ENCODE peak calls at places on chromosomes 7 and 10, in five cellular contexts. One of them, this sample, is unnamed. For H3K4me1, the result is how much of the 10 kb centered on the place peaks cover.

GRCh38 chr10:122647383-122647968 is 52.2 kb downstream of the C10orf120 start:
- DNase-seq in endodermal cell: peak
- DNase-seq in lower lobe of right lung: no peak
- DNase-seq in A549: no peak
- DNase-seq in heart right ventricle: no peak
- DNase-seq in this sample: no peak

GRCh38 chr10:71323407-71323806 is 4.3 kb downstream of the SLC29A3 start:
- DNase-seq in heart right ventricle: no peak
- DNase-seq in A549: peak
- DNase-seq in endodermal cell: no peak
- DNase-seq in lower lobe of right lung: no peak
- DNase-seq in this sample: peak

GRCh38 chr10:128574616-128575210 is 448.5 kb upstream of the MKI67 start:
- DNase-seq in lower lobe of right lung: no peak
- DNase-seq in A549: no peak
- DNase-seq in heart right ventricle: no peak
- DNase-seq in endodermal cell: no peak
- DNase-seq in this sample: no peak

GRCh38 chr10:112332022-112332421 is 41.9 kb upstream of the ACSL5 start:
- DNase-seq in heart right ventricle: no peak
- DNase-seq in A549: no peak
- DNase-seq in endodermal cell: no peak
- DNase-seq in lower lobe of right lung: no peak
- DNase-seq in this sample: no peak

GRCh38 chr10:103598654-103599115 is 105.2 kb downstream of the NEURL1 start:
- DNase-seq in lower lobe of right lung: no peak
- DNase-seq in A549: peak
- DNase-seq in heart right ventricle: no peak
- DNase-seq in endodermal cell: peak
- DNase-seq in this sample: no peak

GRCh38 chr10:70391654-70392053 is 9.2 kb upstream of the LRRC20 start:
- DNase-seq in lower lobe of right lung: no peak
- DNase-seq in A549: no peak
- DNase-seq in endodermal cell: no peak
- DNase-seq in heart right ventricle: no peak
- DNase-seq in this sample: no peak

GRCh38 chr7:29332875-29333482 is 138.4 kb downstream of the CHN2 start:
- DNase-seq in lower lobe of right lung: no peak
- DNase-seq in A549: no peak
- DNase-seq in heart right ventricle: no peak
- DNase-seq in endodermal cell: no peak
- DNase-seq in this sample: no peak

GRCh38 chr10:34254596-34254995 is 560.5 kb downstream of the PARD3 start:
- DNase-seq in endodermal cell: no peak
- DNase-seq in A549: peak
- DNase-seq in lower lobe of right lung: no peak
- DNase-seq in heart right ventricle: no peak
- DNase-seq in this sample: no peak

GRCh38 chr7:29193316-29194205 is 1.0 kb upstream of the CHN2 start:
- DNase-seq in heart right ventricle: no peak
- DNase-seq in lower lobe of right lung: no peak
- DNase-seq in endodermal cell: peak
- DNase-seq in A549: no peak
- DNase-seq in this sample: no peak

GRCh38 chr10:104274762-104275721 is 6.1 kb downstream of the GSTO2 start:
- DNase-seq in endodermal cell: peak
- DNase-seq in A549: peak
- DNase-seq in lower lobe of right lung: peak
- DNase-seq in heart right ventricle: peak
- DNase-seq in this sample: peak

GRCh38 chr7:45435846-45436245 is 138.3 kb upstream of the ADCY1 start:
- DNase-seq in endodermal cell: no peak
- DNase-seq in heart right ventricle: no peak
- DNase-seq in A549: peak
- DNase-seq in lower lobe of right lung: no peak
- DNase-seq in this sample: no peak

GRCh38 chr10:125037145-125037544 is 95.2 kb downstream of the ZRANB1 start:
- DNase-seq in heart right ventricle: no peak
- DNase-seq in lower lobe of right lung: peak
- DNase-seq in endodermal cell: peak
- DNase-seq in A549: peak
- DNase-seq in this sample: no peak

GRCh38 chr10:113959383-113959760 is 84.3 kb upstream of the ADRB1 start:
- DNase-seq in endodermal cell: no peak
- DNase-seq in heart right ventricle: no peak
- DNase-seq in lower lobe of right lung: no peak
- DNase-seq in A549: no peak
- DNase-seq in this sample: no peak

GRCh38 chr10:29681700-29682444 is 47.1 kb upstream of the SVIL start:
- DNase-seq in lower lobe of right lung: peak
- DNase-seq in heart right ventricle: no peak
- DNase-seq in A549: no peak
- DNase-seq in endodermal cell: no peak
- DNase-seq in this sample: peak

GRCh38 chr10:49620286-49620810 is 6.5 kb downstream of the CHAT start:
- DNase-seq in A549: no peak
- DNase-seq in heart right ventricle: no peak
- DNase-seq in endodermal cell: peak
- DNase-seq in lower lobe of right lung: no peak
- DNase-seq in this sample: no peak

GRCh38 chr10:106819490-106819889 is 345.0 kb downstream of the SORCS1 start:
- DNase-seq in endodermal cell: no peak
- DNase-seq in heart right ventricle: no peak
- DNase-seq in lower lobe of right lung: no peak
- DNase-seq in A549: no peak
- DNase-seq in this sample: no peak

GRCh38 chr10:52284416-52285013 is 29.6 kb upstream of the DKK1 start:
- DNase-seq in lower lobe of right lung: no peak
- DNase-seq in endodermal cell: no peak
- DNase-seq in A549: no peak
- DNase-seq in heart right ventricle: no peak
- DNase-seq in this sample: no peak

GRCh38 chr7:44257618-44258422 is 57.0 kb downstream of the YKT6 start:
- DNase-seq in lower lobe of right lung: peak
- DNase-seq in endodermal cell: no peak
- DNase-seq in A549: no peak
- DNase-seq in heart right ventricle: peak
- DNase-seq in this sample: peak

GRCh38 chr10:89838002-89838615 is 136.7 kb downstream of the KIF20B start:
- DNase-seq in heart right ventricle: no peak
- DNase-seq in lower lobe of right lung: no peak
- DNase-seq in A549: no peak
- DNase-seq in endodermal cell: no peak
- DNase-seq in this sample: no peak

GRCh38 chr10:3931224-3931623 is 146.2 kb upstream of the KLF6 start:
- DNase-seq in heart right ventricle: no peak
- DNase-seq in A549: no peak
- DNase-seq in endodermal cell: no peak
- DNase-seq in lower lobe of right lung: no peak
- DNase-seq in this sample: no peak

GRCh38 chr7:27097686-27098492 is 2.1 kb upstream of the HOXA1 start:
- DNase-seq in endodermal cell: peak
- DNase-seq in A549: no peak
- DNase-seq in heart right ventricle: no peak
- DNase-seq in lower lobe of right lung: no peak
- DNase-seq in this sample: no peak

GRCh38 chr10:62080905-62081304 is 179.4 kb downstream of the ARID5B start:
- DNase-seq in endodermal cell: no peak
- DNase-seq in lower lobe of right lung: no peak
- DNase-seq in heart right ventricle: no peak
- DNase-seq in A549: no peak
- DNase-seq in this sample: no peak

GRCh38 chr7:106166651-106167342 is 54.7 kb upstream of the SYPL1 start:
- DNase-seq in heart right ventricle: no peak
- DNase-seq in endodermal cell: peak
- DNase-seq in A549: peak
- DNase-seq in lower lobe of right lung: no peak
- DNase-seq in this sample: peak

GRCh38 chr7:44291066-44291732 is 34.2 kb downstream of the CAMK2B start:
- DNase-seq in lower lobe of right lung: peak
- DNase-seq in heart right ventricle: peak
- DNase-seq in endodermal cell: peak
- DNase-seq in A549: no peak
- DNase-seq in this sample: no peak

GRCh38 chr10:43212043-43212721 is 54.7 kb downstream of the RASGEF1A start:
- DNase-seq in A549: no peak
- DNase-seq in endodermal cell: no peak
- DNase-seq in lower lobe of right lung: peak
- DNase-seq in heart right ventricle: no peak
- DNase-seq in this sample: no peak

GRCh38 chr7:115533785-115534184 is 496.8 kb downstream of the TFEC start:
- DNase-seq in lower lobe of right lung: no peak
- DNase-seq in heart right ventricle: no peak
- DNase-seq in endodermal cell: no peak
- DNase-seq in A549: no peak
- DNase-seq in this sample: no peak

GRCh38 chr7:158111906-158112570 is 475.6 kb downstream of the PTPRN2 start:
- DNase-seq in heart right ventricle: no peak
- DNase-seq in endodermal cell: peak
- DNase-seq in A549: no peak
- DNase-seq in lower lobe of right lung: no peak
- DNase-seq in this sample: no peak

GRCh38 chr7:138974675-138975237 is 6.4 kb downstream of the KIAA1549 start:
- DNase-seq in A549: no peak
- DNase-seq in endodermal cell: peak
- DNase-seq in heart right ventricle: no peak
- DNase-seq in lower lobe of right lung: no peak
- DNase-seq in this sample: no peak

GRCh38 chr7:17903337-17903736 is 37.0 kb downstream of the SNX13 start:
- DNase-seq in heart right ventricle: no peak
- DNase-seq in A549: no peak
- DNase-seq in endodermal cell: no peak
- DNase-seq in lower lobe of right lung: no peak
- DNase-seq in this sample: no peak
- H3K4me1 ChIP-seq in heart right ventricle: under half
- H3K4me1 ChIP-seq in A549: under half
- H3K4me1 ChIP-seq in endodermal cell: under half
- H3K4me1 ChIP-seq in lower lobe of right lung: under half
- H3K4me1 ChIP-seq in this sample: under half

DNA sequence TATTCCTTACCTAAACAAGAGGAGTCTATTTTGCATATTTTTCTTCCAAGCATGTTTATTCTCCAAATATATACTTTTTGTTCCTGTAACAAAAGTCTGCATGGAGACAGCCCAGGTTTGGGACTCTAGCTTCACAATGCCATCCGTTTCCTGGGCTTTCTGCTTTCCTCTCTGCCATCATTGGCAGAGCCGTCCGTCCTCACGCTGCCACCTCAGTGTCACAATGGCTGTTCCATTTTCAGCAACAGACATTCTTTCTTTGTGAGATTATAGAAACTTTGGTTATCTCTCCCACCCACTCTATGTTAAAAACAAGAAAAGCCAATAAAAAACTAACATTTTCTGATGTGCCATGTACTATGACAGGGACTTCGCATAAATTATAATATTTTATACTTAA is 825.2 kb downstream of the REEP3 start:
- DNase-seq in lower lobe of right lung: no peak
- DNase-seq in heart right ventricle: no peak
- DNase-seq in endodermal cell: no peak
- DNase-seq in A549: no peak
- DNase-seq in this sample: no peak
- H3K27ac ChIP-seq in lower lobe of right lung: no peak
- H3K27ac ChIP-seq in heart right ventricle: no peak
- H3K27ac ChIP-seq in endodermal cell: no peak
- H3K27ac ChIP-seq in A549: no peak
- H3K27ac ChIP-seq in this sample: no peak

GRCh38 chr7:55078465-55079372 is 59.9 kb downstream of the EGFR start:
- DNase-seq in endodermal cell: peak
- DNase-seq in lower lobe of right lung: peak
- DNase-seq in heart right ventricle: no peak
- DNase-seq in A549: no peak
- DNase-seq in this sample: no peak

GRCh38 chr7:55074008-55074499 is 55.2 kb downstream of the EGFR start:
- DNase-seq in endodermal cell: no peak
- DNase-seq in A549: peak
- DNase-seq in lower lobe of right lung: peak
- DNase-seq in heart right ventricle: peak
- DNase-seq in this sample: no peak

GRCh38 chr7:55073051-55073511 is 54.3 kb downstream of the EGFR start:
- DNase-seq in lower lobe of right lung: no peak
- DNase-seq in heart right ventricle: no peak
- DNase-seq in A549: no peak
- DNase-seq in endodermal cell: no peak
- DNase-seq in this sample: no peak

GRCh38 chr7:55077581-55078410 is 59.0 kb downstream of the EGFR start:
- DNase-seq in A549: no peak
- DNase-seq in lower lobe of right lung: no peak
- DNase-seq in heart right ventricle: no peak
- DNase-seq in endodermal cell: no peak
- DNase-seq in this sample: no peak

DNA sequence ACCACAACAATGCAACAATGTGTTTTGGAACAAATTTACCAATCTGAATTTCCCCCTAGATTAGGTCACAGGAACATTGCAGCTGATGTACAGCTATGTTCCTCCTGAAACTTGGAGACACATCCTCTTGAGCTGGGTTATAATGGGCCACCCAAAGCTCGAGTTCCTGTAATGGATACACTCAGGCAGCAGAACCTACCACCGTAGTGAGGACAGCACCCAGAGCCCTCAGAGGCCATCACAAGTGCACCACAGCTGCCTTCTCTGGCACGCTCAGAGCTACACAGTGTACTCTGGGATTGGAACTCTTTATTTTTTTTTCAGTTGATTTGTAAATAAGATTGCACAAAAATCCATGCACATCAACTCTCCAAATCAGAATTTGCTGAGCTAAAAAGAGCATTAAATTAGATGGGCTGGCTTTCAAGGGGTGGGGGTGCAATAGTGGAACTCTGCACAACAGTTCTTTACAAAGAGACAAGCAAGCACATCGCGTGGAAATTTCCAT is 56.7 kb downstream of the EGFR start:
- DNase-seq in lower lobe of right lung: no peak
- DNase-seq in A549: no peak
- DNase-seq in heart right ventricle: peak
- DNase-seq in endodermal cell: no peak
- DNase-seq in this sample: no peak
- H3K4me1 ChIP-seq in lower lobe of right lung: half or more
- H3K4me1 ChIP-seq in A549: half or more
- H3K4me1 ChIP-seq in heart right ventricle: under half
- H3K4me1 ChIP-seq in endodermal cell: under half
- H3K4me1 ChIP-seq in this sample: under half

GRCh38 chr10:546971-547590 is 142.4 kb downstream of the DIP2C start:
- DNase-seq in lower lobe of right lung: no peak
- DNase-seq in endodermal cell: peak
- DNase-seq in heart right ventricle: no peak
- DNase-seq in A549: no peak
- DNase-seq in this sample: no peak
- H3K27ac ChIP-seq in lower lobe of right lung: peak
- H3K27ac ChIP-seq in endodermal cell: no peak
- H3K27ac ChIP-seq in heart right ventricle: no peak
- H3K27ac ChIP-seq in A549: no peak
- H3K27ac ChIP-seq in this sample: no peak

DNA sequence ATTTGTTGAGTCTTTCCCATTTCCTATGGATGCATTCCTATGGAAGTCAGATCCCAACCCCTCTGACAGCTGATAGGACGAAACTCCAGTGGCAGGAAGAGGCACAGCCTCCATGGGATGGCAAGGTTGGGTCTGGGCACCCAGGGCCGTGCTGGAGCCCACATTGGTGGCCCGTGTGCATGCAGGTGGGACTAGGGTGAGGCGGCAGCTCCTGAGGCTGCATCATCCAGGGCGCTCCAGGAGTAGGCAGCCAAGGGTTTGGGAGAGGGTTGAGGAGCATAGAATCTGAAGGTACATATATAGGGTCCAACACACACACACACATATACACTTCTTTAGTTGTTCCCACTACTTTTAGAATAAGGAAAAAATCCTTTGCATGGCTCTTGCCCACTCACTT is 81.4 kb upstream of the BMPER start:
- DNase-seq in lower lobe of right lung: no peak
- DNase-seq in endodermal cell: no peak
- DNase-seq in heart right ventricle: no peak
- DNase-seq in A549: no peak
- DNase-seq in this sample: no peak
- H3K4me1 ChIP-seq in lower lobe of right lung: under half
- H3K4me1 ChIP-seq in endodermal cell: under half
- H3K4me1 ChIP-seq in heart right ventricle: under half
- H3K4me1 ChIP-seq in A549: under half
- H3K4me1 ChIP-seq in this sample: under half

This sample was measured in naive thymus-derived CD4-positive, alpha-beta T cell.